ENCODE peak calls at places on chromosome 20, in ten cellular contexts. T is prostate gland, Q is sigmoid colon, I is NB4, J is A549, Y is esophagus squamous epithelium, C is breast epithelium, E is stomach, G is uterus, L is GM12891. M is an unnamed sample.

GRCh38 chr20:22531756-22532155 is 52.6 kb downstream of the FOXA2 start:
- DNase-seq in J (no peak), I (no peak), Q (no peak), L (no peak), C (no peak), E (no peak), G (no peak), Y (no peak), T (no peak), M (no peak)

GRCh38 chr20:47230811-47231256 is 125.7 kb downstream of the ZMYND8 start:
- DNase-seq in E (no peak), T (no peak), L (no peak), Y (no peak), C (no peak), Q (no peak), G (no peak), J (no peak), I (peak), M (no peak)

GRCh38 chr20:25277941-25278521 is 30.1 kb downstream of the PYGB start:
- DNase-seq in G (peak), T (no peak), C (peak), J (no peak), Q (peak), I (no peak), E (peak), L (no peak), Y (no peak), M (no peak)

GRCh38 chr20:23135449-23136447 is 49.6 kb upstream of the CD93 start:
- DNase-seq in G (no peak), I (peak), Y (no peak), E (no peak), Q (peak), T (no peak), L (no peak), J (no peak), C (no peak), M (no peak)

GRCh38 chr20:46040902-46041535 is 12.0 kb downstream of the SLC12A5 start:
- DNase-seq in L (no peak), T (no peak), C (no peak), Q (no peak), I (peak), Y (no peak), E (peak), J (peak), G (no peak), M (peak)

GRCh38 chr20:14721926-14722325 is 384.5 kb upstream of the FLRT3 start:
- DNase-seq in I (no peak), Q (no peak), J (no peak), E (no peak), C (no peak), T (no peak), L (no peak), G (no peak), Y (no peak), M (no peak)

GRCh38 chr20:41169184-41169690 is 31.9 kb downstream of the PLCG1 start:
- DNase-seq in Q (no peak), G (peak), J (no peak), Y (no peak), T (no peak), L (no peak), I (no peak), E (no peak), C (peak), M (no peak)

GRCh38 chr20:51398552-51398951 is 144.0 kb downstream of the NFATC2 start:
- DNase-seq in I (no peak), E (no peak), T (no peak), L (no peak), J (no peak), Y (no peak), G (no peak), Q (no peak), C (no peak), M (no peak)

GRCh38 chr20:32779500-32780215 is 17.5 kb downstream of the DNMT3B start:
- DNase-seq in I (no peak), E (no peak), J (no peak), C (no peak), G (no peak), Q (no peak), L (no peak), Y (no peak), T (no peak), M (no peak)

GRCh38 chr20:46809961-46810360 is 84.7 kb upstream of the EYA2 start:
- DNase-seq in Y (no peak), C (no peak), J (no peak), G (no peak), E (no peak), I (no peak), T (no peak), Q (no peak), L (no peak), M (no peak)

GRCh38 chr20:7627734-7628663 is 312.3 kb downstream of the HAO1 start:
- DNase-seq in G (no peak), C (no peak), Y (no peak), Q (no peak), J (no peak), L (no peak), T (no peak), I (no peak), E (no peak), M (no peak)

GRCh38 chr20:25254986-25255680 is 7.2 kb downstream of the PYGB start:
- DNase-seq in Y (no peak), C (peak), I (no peak), J (no peak), L (no peak), Q (no peak), G (no peak), T (peak), E (peak), M (peak)

GRCh38 chr20:412081-412480 is 4.0 kb downstream of the RBCK1 start:
- DNase-seq in T (no peak), G (no peak), C (no peak), E (no peak), Q (no peak), Y (no peak), L (no peak), J (no peak), I (no peak), M (no peak)

GRCh38 chr20:24673678-24674570 is 204.5 kb downstream of the SYNDIG1 start:
- DNase-seq in Q (peak), T (no peak), L (no peak), E (no peak), C (peak), Y (no peak), G (no peak), J (peak), I (no peak), M (peak)

GRCh38 chr20:40741507-40742106 is 52.6 kb upstream of the MAFB start:
- DNase-seq in E (peak), I (peak), J (peak), L (peak), G (no peak), C (no peak), Q (no peak), T (peak), Y (no peak), M (peak)

GRCh38 chr20:5080384-5080877 is 39.3 kb downstream of the PCNA start:
- DNase-seq in G (peak), J (peak), C (no peak), L (no peak), I (peak), T (no peak), Y (no peak), Q (peak), E (peak), M (no peak)

GRCh38 chr20:38110525-38111178 is 54.4 kb downstream of the TGM2 start:
- DNase-seq in G (no peak), L (no peak), T (no peak), C (no peak), Q (no peak), J (no peak), I (no peak), E (no peak), Y (no peak), M (no peak)

GRCh38 chr20:44809380-44810060 is 826 bp downstream of the RIMS4 start:
- DNase-seq in C (peak), J (no peak), Q (no peak), Y (no peak), I (no peak), T (no peak), G (no peak), L (no peak), E (no peak), M (no peak)

GRCh38 chr20:7695622-7696021 is 244.6 kb downstream of the HAO1 start:
- DNase-seq in J (no peak), G (no peak), E (no peak), L (no peak), T (no peak), Y (no peak), I (no peak), Q (no peak), C (no peak), M (no peak)

GRCh38 chr20:50308166-50308512 is 117.5 kb downstream of the CEBPB start:
- DNase-seq in Q (peak), G (no peak), T (no peak), Y (no peak), E (no peak), J (no peak), C (no peak), L (no peak), I (no peak), M (no peak)

DNA sequence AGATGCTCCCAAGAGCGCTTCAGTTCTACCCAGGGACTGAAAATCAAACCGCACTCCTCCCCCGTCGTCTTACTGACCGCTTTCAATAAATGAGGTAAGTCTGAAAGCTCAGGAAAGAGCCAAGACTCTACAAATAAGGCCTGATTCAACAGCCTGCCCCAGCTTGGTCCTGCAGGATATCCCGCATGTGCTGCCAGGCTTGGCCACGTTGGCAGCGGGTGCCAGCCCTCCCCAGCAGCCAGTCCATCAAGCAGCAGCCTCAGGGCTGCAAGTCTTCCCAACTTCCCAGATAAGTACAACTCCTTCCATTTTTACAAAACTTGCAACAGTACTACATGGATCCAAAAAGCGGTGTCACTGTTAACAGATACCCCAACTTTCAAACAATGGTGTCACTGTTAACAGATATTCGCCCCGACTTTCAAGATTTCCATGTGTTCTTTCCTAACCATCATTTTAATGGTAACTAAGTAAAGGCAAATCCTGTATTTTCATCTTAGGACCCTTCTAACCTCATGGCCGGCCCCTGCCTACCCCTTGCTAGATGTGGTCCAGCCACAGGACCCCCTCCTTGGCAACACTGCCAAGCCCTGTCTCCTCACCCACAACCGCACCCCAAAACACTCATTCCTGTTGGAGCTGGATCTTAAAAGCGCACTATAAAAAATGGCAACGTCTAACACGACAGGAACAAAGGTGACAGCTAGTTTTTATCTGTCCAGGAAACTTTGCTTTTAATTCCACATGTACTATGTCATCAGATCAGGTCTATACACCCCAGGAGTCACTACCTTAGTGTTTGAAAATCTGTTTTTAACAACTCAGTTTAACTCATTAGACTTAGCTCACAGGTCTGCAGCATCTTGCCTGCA is 28.0 kb downstream of the DIDO1 start:
- DNase-seq in T (no peak), C (no peak), I (no peak), E (no peak), Y (no peak), L (no peak), J (no peak), Q (peak), G (no peak), M (no peak)
- TF ChIP-seq POLR2A in T (no peak), C (no peak), I (no peak), E (no peak), Y (no peak), L (no peak), J (no peak), Q (no peak), G (no peak), M (no peak)

DNA sequence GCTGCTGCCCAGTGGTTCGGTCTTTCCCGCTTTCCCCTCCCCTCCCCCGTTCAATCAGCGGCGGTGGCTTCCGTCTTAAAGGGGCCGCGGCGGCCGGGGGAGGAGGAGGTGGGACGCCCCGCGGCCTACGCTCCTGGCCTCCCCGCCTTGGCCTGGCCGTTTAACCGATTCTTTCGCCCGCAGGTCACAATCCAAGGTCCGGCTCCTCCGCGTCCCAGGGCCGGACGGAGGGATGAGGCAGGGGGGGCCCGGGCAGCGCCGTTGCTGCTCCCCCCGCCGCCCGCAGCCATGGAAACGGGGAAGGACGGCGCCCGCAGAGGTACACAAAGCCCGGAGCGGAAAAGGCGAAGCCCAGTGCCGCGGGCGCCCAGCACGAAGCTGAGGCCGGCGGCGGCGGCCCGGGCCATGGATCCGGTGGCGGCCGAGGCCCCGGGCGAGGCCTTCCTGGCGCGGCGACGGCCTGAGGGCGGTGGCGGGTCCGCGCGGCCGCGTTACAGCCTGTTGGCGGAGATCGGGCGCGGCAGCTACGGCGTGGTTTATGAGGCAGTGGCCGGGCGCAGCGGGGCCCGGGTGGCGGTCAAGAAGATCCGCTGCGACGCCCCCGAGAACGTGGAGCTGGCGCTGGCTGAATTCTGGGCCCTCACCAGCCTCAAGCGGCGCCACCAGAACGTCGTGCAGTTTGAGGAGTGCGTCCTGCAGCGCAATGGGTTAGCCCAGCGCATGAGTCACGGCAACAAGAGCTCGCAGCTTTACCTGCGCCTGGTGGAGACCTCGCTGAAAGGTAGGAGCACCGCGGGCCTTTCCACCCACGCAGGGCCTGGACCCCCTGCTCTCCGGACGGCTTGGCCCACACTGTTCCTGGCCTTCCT is 1.2 kb downstream of the STK35 start:
- DNase-seq in Q (peak), J (peak), G (peak), T (peak), Y (peak), L (peak), C (peak), E (peak), I (peak), M (peak)
- TF ChIP-seq POLR2A in Q (peak), J (peak), G (peak), T (peak), Y (peak), L (no peak), C (peak), E (peak), I (peak), M (peak)

DNA sequence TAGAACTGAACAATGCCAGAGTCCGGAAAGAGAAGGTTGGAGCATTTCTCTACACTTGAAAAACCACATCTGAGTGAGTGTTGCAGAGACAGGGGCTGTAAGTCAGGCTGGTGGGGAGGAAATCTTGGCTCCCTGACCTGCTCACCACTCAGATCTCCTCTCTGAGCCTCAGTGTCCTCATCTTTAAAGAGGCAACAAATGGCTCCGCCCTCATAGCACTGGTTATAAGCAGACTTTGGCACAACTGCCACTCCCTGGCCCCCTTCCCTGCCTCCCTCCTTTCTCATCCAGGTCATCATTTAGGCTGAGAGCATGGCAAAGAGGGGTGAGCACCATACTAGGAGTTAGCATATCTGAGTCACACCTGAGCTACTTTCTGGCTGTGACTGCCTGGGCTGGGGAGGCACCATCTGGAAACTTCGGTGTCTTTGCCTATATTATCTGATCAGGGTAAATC is 10.6 kb downstream of the SIRPG start:
- DNase-seq in T (no peak), J (no peak), G (no peak), Y (no peak), C (no peak), I (no peak), Q (no peak), E (no peak), L (no peak), M (no peak)
- TF ChIP-seq POLR2A in T (no peak), J (no peak), G (no peak), Y (no peak), C (no peak), I (no peak), Q (no peak), E (no peak), L (no peak), M (no peak)

GRCh38 chr20:17683218-17684076 is 1.4 kb upstream of the RRBP1 start:
- DNase-seq in G (no peak), C (no peak), J (no peak), Q (no peak), I (no peak), T (no peak), E (no peak), Y (no peak), L (no peak), M (no peak)

GRCh38 chr20:17682889-17683198 is 802 bp upstream of the RRBP1 start:
- DNase-seq in E (no peak), J (no peak), G (no peak), L (no peak), C (no peak), I (no peak), T (no peak), Q (no peak), Y (no peak), M (no peak)

GRCh38 chr20:17680836-17681740 is 954 bp downstream of the RRBP1 start:
- DNase-seq in T (peak), Q (peak), J (peak), L (peak), G (peak), Y (peak), C (peak), I (peak), E (peak), M (peak)

GRCh38 chr20:17681741-17682102 is 320 bp downstream of the RRBP1 start:
- DNase-seq in J (no peak), I (no peak), Y (no peak), G (no peak), E (no peak), C (no peak), Q (no peak), L (no peak), T (no peak), M (no peak)

DNA sequence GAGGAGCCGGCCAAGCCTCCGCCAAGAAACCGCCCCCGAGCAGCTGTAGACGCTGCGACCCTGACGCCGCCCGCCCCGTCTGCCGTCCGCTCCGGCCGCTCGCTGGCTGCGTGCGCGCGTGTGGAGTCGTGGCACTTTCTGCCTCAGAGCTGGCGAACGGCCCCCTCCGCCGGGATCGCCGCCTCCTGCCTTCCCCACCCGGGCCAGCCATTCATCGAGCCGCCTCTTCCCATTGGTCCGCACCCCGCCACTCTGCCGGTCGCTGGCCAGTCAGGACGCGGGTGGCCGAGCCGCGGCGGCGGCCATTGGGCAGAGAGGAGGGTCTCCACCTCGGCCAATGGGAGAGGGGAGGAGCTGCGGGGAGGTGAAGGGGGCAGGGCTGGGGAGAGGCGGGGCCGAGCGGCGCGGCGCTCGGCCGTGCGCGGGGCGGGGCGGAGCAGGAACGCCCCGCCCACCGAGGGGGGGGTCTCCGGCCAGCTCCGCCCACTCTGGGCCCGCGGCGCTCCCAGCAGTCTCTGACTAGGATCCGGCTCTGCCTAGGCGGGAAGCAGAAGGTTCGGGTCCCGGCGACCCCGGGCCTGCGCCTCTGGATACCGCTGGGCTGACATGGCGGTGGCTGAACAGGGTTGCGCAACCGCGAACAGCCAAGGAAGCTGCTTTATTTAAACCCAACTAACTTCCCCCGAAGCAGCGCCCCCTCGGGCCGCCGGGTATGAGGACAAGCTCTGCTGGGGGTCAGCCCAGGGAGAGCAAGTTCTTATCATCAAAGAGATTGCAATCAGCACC is at the start of gene RRBP1:
- DNase-seq in E (peak), L (peak), Y (peak), I (peak), T (peak), C (peak), G (peak), J (peak), Q (peak), M (peak)
- TF ChIP-seq POLR2A in E (peak), L (peak), Y (peak), I (peak), T (peak), C (peak), G (peak), J (peak), Q (peak), M (peak)

GRCh38 chr20:3199976-3200755 is 4.3 kb downstream of the DDRGK1 start:
- DNase-seq in E (no peak), T (no peak), L (no peak), I (no peak), Q (no peak), C (no peak), J (no peak), Y (no peak), G (no peak), M (no peak)

GRCh38 chr20:3202965-3203314 is 1.5 kb downstream of the DDRGK1 start:
- DNase-seq in G (no peak), E (no peak), J (no peak), L (no peak), Q (no peak), C (no peak), I (no peak), T (no peak), Y (no peak), M (no peak)

GRCh38 chr20:3199206-3199605 is 5.3 kb downstream of the DDRGK1 start:
- DNase-seq in C (no peak), Y (no peak), I (no peak), J (no peak), Q (no peak), L (no peak), T (no peak), G (no peak), E (no peak), M (no peak)

GRCh38 chr20:3204124-3204794 is at the start of gene DDRGK1:
- DNase-seq in E (peak), L (peak), J (peak), G (peak), I (peak), C (peak), Y (peak), Q (peak), T (peak), M (peak)

GRCh38 chr20:3203315-3204123 is 963 bp downstream of the DDRGK1 start:
- DNase-seq in T (no peak), C (no peak), L (peak), Y (no peak), G (no peak), I (peak), J (no peak), E (peak), Q (no peak), M (peak)
- TF ChIP-seq POLR2A in T (no peak), C (no peak), L (no peak), Y (no peak), G (no peak), I (no peak), J (peak), E (no peak), Q (no peak), M (no peak)